ENCODE peak calls at places on chromosomes 11 and 22, in five cellular contexts. R, E, P, D and F are unnamed samples.
A peak's percentile ranks its signal among the peaks of the same experiment; 100 is the strongest.

GRCh38 chr11:121870202-121871045 is 245.6 kb downstream of the BLID start:
- DNase-seq in R (no peak), E (peak; percentile 35), P (peak; percentile 33), D (no peak), F (no peak)

GRCh38 chr11:2304156-2305139 is 2.6 kb downstream of the TSPAN32 start:
- DNase-seq in R (no peak), E (peak; percentile 23), P (no peak), D (no peak), F (no peak)

GRCh38 chr11:62295504-62295903 is 3.4 kb downstream of the SCGB1D4 start:
- DNase-seq in R (peak; percentile 71), E (peak; percentile 34), P (peak; percentile 28), D (no peak), F (peak; percentile 27)

GRCh38 chr11:130585545-130585944 is 137.1 kb downstream of the ADAMTS15 start:
- DNase-seq in R (no peak), E (peak; percentile 51), P (peak; percentile 62), D (no peak), F (no peak)

GRCh38 chr22:36183446-36183845 is 18.2 kb downstream of the APOL4 start:
- DNase-seq in R (no peak), E (no peak), P (no peak), D (no peak), F (no peak)

GRCh38 chr11:88246680-88247079 is 71.4 kb upstream of the RAB38 start:
- DNase-seq in R (no peak), E (peak; percentile 22), P (peak; percentile 96), D (no peak), F (no peak)

GRCh38 chr11:64887757-64888405 is 9.5 kb upstream of the EHD1 start:
- DNase-seq in R (peak; percentile 91), E (no peak), P (peak; percentile 47), D (peak; percentile 85), F (peak; percentile 91)

GRCh38 chr11:17721242-17721999 is 2.0 kb downstream of the MYOD1 start:
- DNase-seq in R (peak; percentile 57), E (no peak), P (no peak), D (no peak), F (no peak)

GRCh38 chr11:1928038-1928890 is 8.8 kb downstream of the TNNT3 start:
- DNase-seq in R (peak; percentile 1), E (no peak), P (no peak), D (no peak), F (no peak)

GRCh38 chr22:31944700-31945477 is 554 bp downstream of the YWHAH start:
- DNase-seq in R (no peak), E (no peak), P (no peak), D (peak; percentile 65), F (peak; percentile 56)

GRCh38 chr11:72072348-72072747 is 8.0 kb downstream of the NUMA1 start:
- DNase-seq in R (peak; percentile 21), E (peak; percentile 78), P (peak; percentile 61), D (no peak), F (peak; percentile 33)

GRCh38 chr11:79102821-79103220 is 338.0 kb downstream of the TENM4 start:
- DNase-seq in R (no peak), E (no peak), P (no peak), D (no peak), F (no peak)

GRCh38 chr11:121590772-121591404 is 138.1 kb upstream of the SORL1-AS1 start:
- DNase-seq in R (no peak), E (no peak), P (no peak), D (no peak), F (no peak)

GRCh38 chr22:50622723-50623327 is 5.1 kb downstream of the ARSA start:
- DNase-seq in R (no peak), E (no peak), P (no peak), D (no peak), F (peak; percentile 83)

GRCh38 chr11:12802418-12803085 is 128.3 kb downstream of the TEAD1 start:
- DNase-seq in R (peak; percentile 73), E (peak; percentile 89), P (peak; percentile 58), D (no peak), F (peak; percentile 93)

GRCh38 chr11:10606536-10607208 is 38.2 kb upstream of the LYVE1 start:
- DNase-seq in R (no peak), E (peak; percentile 70), P (peak; percentile 60), D (no peak), F (no peak)

GRCh38 chr22:42766860-42767259 is 46.2 kb upstream of the A4GALT start:
- DNase-seq in R (no peak), E (no peak), P (no peak), D (peak; percentile 50), F (no peak)

GRCh38 chr11:134497586-134497985 is 85.5 kb upstream of the B3GAT1 start:
- DNase-seq in R (no peak), E (no peak), P (no peak), D (no peak), F (no peak)

GRCh38 chr11:73140213-73141030 is 1.7 kb downstream of the FCHSD2 start:
- DNase-seq in R (peak; percentile 66), E (peak; percentile 63), P (peak; percentile 27), D (peak; percentile 40), F (peak; percentile 31)

GRCh38 chr11:60367009-60367408 is 11.3 kb upstream of the MS4A7 start:
- DNase-seq in R (no peak), E (no peak), P (no peak), D (no peak), F (no peak)

GRCh38 chr11:45087761-45088160 is 58.7 kb upstream of the PRDM11 start:
- DNase-seq in R (no peak), E (no peak), P (no peak), D (no peak), F (no peak)

GRCh38 chr11:76243648-76244285 is 37.5 kb upstream of the WNT11 start:
- DNase-seq in R (no peak), E (no peak), P (no peak), D (no peak), F (no peak)

GRCh38 chr11:76242004-76242779 is 35.9 kb upstream of the WNT11 start:
- DNase-seq in R (no peak), E (no peak), P (no peak), D (no peak), F (no peak)

GRCh38 chr11:76241243-76242000 is 35.1 kb upstream of the WNT11 start:
- DNase-seq in R (no peak), E (no peak), P (no peak), D (no peak), F (no peak)

GRCh38 chr11:76244311-76245061 is 38.2 kb upstream of the WNT11 start:
- DNase-seq in R (no peak), E (no peak), P (no peak), D (no peak), F (no peak)

DNA sequence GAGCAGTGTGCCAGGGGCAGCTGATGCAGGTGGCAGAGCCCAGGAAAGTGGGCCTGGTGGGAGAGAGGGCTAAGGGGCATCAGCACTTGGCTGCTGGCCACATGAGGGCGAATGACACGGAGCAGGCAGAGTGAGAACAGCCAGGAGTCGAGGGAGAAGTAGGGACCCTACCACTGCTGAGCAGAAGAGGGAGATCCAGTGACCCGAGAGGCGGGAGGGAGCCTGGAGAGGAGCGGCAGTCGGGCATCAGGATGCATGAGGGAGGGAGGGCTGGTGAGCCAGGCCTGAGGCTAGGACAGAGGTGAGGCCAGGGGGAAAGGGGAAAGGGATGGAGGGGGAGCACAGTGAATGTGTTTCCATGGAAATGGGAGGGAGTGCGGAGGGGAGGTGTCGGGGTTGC is 36.9 kb upstream of the WNT11 start:
- DNase-seq in R (peak; percentile 70), E (no peak), P (no peak), D (no peak), F (no peak)
- TF ChIP-seq CTCF in R (no peak), E (no peak), P (no peak), D (no peak), F (no peak)

DNA sequence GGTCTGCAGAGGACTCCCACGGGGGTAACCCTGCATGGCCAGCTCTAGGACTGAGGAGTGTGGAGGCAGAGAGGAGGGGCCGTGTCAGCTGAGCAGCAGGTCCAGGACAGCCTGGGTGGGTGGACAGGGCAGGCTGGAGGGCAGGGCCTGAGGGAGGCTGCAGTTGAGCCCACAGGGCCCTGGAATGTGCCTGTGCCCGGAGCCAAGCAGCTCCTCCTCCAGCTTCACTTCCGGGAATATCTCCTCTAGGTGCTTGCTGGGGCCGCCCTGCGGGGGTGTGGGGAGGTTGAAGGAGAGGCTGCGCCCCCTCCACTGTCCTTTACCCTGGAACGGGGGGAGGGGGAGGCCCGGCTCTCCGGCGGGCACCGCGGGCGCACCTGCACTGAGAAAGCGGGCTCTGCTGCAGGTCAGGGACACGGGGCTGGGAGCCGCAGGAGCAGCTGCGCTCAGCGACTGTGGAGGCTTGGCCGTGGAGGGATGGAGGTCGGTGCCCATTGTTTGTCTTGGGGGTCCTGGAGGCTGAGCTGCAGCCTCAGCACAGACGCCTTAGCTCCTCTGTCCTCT is 1293.2 kb downstream of the BRD1 start:
- DNase-seq in R (no peak), E (no peak), P (no peak), D (no peak), F (no peak)
- TF ChIP-seq CTCF in R (no peak), E (no peak), P (no peak), D (no peak), F (no peak)

GRCh38 chr22:20128902-20129746 is 2.5 kb upstream of the ZDHHC8 start:
- DNase-seq in R (peak; percentile 50), E (peak; percentile 30), P (peak; percentile 53), D (no peak), F (peak; percentile 34)
- TF ChIP-seq CTCF in R (peak; percentile 48), E (peak; percentile 45), P (peak; percentile 48), D (peak; percentile 49), F (no peak)

GRCh38 chr22:37567991-37568390 is 7.7 kb downstream of the CDC42EP1 start:
- DNase-seq in R (no peak), E (no peak), P (no peak), D (no peak), F (no peak)

GRCh38 chr22:37568448-37569008 is 8.2 kb downstream of the CDC42EP1 start:
- DNase-seq in R (no peak), E (no peak), P (no peak), D (no peak), F (no peak)

GRCh38 chr22:37565830-37566229 is 5.5 kb downstream of the CDC42EP1 start:
- DNase-seq in R (no peak), E (no peak), P (no peak), D (no peak), F (no peak)

GRCh38 chr22:37566329-37566837 is 6.1 kb downstream of the CDC42EP1 start:
- DNase-seq in R (no peak), E (no peak), P (no peak), D (no peak), F (no peak)

GRCh38 chr22:37566903-37567798 is 6.9 kb downstream of the CDC42EP1 start:
- DNase-seq in R (peak; percentile 88), E (peak; percentile 63), P (peak; percentile 56), D (peak; percentile 76), F (peak; percentile 96)
- TF ChIP-seq CTCF in R (peak; percentile 94), E (peak; percentile 89), P (peak; percentile 69), D (peak; percentile 94), F (peak; percentile 97)